ENCODE peak calls at places on chromosome 16, in six cellular contexts. O, Z, X, Y, V and A are unnamed samples.

GRCh38 chr16:54467398-54467797 is 180.8 kb upstream of the IRX3 start:
- DNase-seq in O (no peak), V (no peak), X (no peak), Z (no peak), Y (no peak), A (no peak)

GRCh38 chr16:80751167-80751566 is 53.2 kb downstream of the CDYL2 start:
- DNase-seq in Y (no peak), O (peak; percentile 47), V (no peak), Z (peak; percentile 17), X (no peak), A (no peak)

GRCh38 chr16:47156816-47157215 is 13.1 kb upstream of the NETO2 start:
- DNase-seq in X (no peak), Z (no peak), Y (no peak), O (no peak), V (no peak), A (no peak)

GRCh38 chr16:74297296-74297665 is 667 bp downstream of the PSMD7 start:
- DNase-seq in X (no peak), O (peak; percentile 19), Y (no peak), Z (peak; percentile 35), V (no peak), A (peak; percentile 55)

GRCh38 chr16:1310832-1311200 is 1.4 kb downstream of the UBE2I start:
- DNase-seq in V (no peak), X (no peak), Y (no peak), O (no peak), Z (no peak), A (peak; percentile 23)

GRCh38 chr16:3152273-3153076 is 17.6 kb downstream of the ZNF213 start:
- DNase-seq in Y (peak; percentile 96), V (peak; percentile 88), O (peak; percentile 90), X (peak; percentile 97), Z (peak; percentile 97), A (peak; percentile 92)

GRCh38 chr16:23274968-23275367 is 27.1 kb upstream of the SCNN1B start:
- DNase-seq in V (no peak), Y (no peak), X (peak; percentile 48), Z (peak; percentile 84), O (no peak), A (no peak)

GRCh38 chr16:11224096-11224893 is 31.7 kb downstream of the SOCS1 start:
- DNase-seq in Y (no peak), O (no peak), V (no peak), Z (peak; percentile 90), X (peak; percentile 81), A (no peak)

GRCh38 chr16:78596348-78596995 is 497.0 kb downstream of the WWOX start:
- DNase-seq in Y (no peak), V (no peak), O (no peak), Z (no peak), X (no peak), A (no peak)

GRCh38 chr16:86812363-86812970 is 234.1 kb downstream of the FOXL1 start:
- DNase-seq in Z (no peak), O (no peak), Y (no peak), V (no peak), X (no peak), A (no peak)

GRCh38 chr16:85213926-85214294 is 101.6 kb upstream of the CIBAR2 start:
- DNase-seq in V (no peak), Y (no peak), X (no peak), Z (no peak), O (no peak), A (no peak)

GRCh38 chr16:85209526-85210121 is 97.4 kb upstream of the CIBAR2 start:
- DNase-seq in O (no peak), Z (no peak), X (no peak), Y (no peak), V (no peak), A (no peak)

GRCh38 chr16:85210423-85211169 is 98.3 kb upstream of the CIBAR2 start:
- DNase-seq in O (peak; percentile 92), Z (no peak), Y (no peak), X (no peak), V (no peak), A (peak; percentile 89)

GRCh38 chr16:85208643-85209520 is 96.6 kb upstream of the CIBAR2 start:
- DNase-seq in O (no peak), X (no peak), Y (no peak), V (no peak), Z (no peak), A (no peak)

GRCh38 chr16:85211247-85211910 is 99.1 kb upstream of the CIBAR2 start:
- DNase-seq in O (no peak), Z (no peak), Y (no peak), X (no peak), V (no peak), A (peak; percentile 63)
- H3K4me1 ChIP-seq in O (peaks cover 44% of the 10 kb centered on the region), Z (no peaks in the 10 kb centered on the region), Y (peaks cover 15% of the 10 kb centered on the region), X (no peaks in the 10 kb centered on the region), V (peaks cover 15% of the 10 kb centered on the region), A (peaks cover 69% of the 10 kb centered on the region)

GRCh38 chr16:34802396-34802795 is 1343.0 kb downstream of the TP53TG3F start:
- DNase-seq in Z (no peak), X (no peak), V (no peak), O (no peak), Y (no peak), A (no peak)
- H2BK15ac ChIP-seq in Z (no peak overlapping the region), X (no peak overlapping the region), V (no peak overlapping the region), O (no peak overlapping the region), Y (no peak overlapping the region), A (no peak overlapping the region)

DNA sequence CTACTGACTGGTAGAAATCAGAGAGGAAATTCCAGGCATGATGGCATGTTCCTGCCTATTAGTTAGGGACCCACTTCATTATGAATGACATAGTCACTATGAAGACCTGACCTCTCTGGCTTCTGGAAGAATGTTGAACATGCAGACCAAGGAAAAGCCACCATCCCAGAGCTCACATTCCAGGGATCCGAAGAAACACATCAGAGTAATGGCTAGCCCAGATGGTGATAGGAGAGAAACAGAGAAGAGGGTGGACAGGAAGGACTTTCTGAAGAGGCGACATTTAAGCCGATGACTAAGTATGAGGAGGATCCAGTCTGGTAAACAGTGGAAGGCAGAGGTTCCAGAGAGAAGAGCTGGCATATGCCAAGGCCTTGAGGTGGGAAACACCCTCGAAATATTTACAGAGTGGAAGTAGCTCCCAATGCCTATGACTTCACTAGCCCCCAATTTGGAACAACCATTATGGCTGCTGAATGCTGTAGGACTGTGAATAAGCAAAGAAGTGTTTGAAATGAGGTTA is 216.2 kb downstream of the RBFOX1 start:
- DNase-seq in V (no peak), Y (no peak), X (no peak), Z (no peak), O (no peak), A (no peak)
- H2AK5ac ChIP-seq in V (no peak overlapping the region), Y (no peak overlapping the region), X (no peak overlapping the region), Z (no peak overlapping the region), O (no peak overlapping the region), A (no peak overlapping the region)

DNA sequence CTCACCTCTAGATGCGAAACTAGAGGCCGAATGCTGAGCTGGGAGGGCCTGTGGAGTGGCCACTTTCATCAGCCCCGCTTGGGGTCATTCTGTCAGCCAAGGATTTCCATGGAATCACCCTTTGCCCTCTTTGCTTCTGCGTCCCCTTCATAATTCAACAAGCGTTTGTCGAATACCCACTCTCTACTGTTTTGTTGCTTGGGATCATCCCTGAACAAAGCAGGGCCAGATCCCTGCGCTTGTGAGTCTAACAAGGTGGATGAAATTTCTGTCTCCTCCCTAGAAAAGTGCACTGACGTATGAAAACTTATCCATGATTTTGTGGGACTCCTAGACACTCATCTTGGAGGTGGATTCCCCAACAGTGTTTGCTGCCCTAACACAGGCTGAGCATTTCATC is 3.3 kb upstream of the SLC12A3 start:
- DNase-seq in O (no peak), Y (no peak), Z (no peak), X (no peak), V (no peak), A (no peak)
- H3K4me1 ChIP-seq in O (no peaks in the 10 kb centered on the region), Y (peaks cover 12% of the 10 kb centered on the region), Z (peaks cover 18% of the 10 kb centered on the region), X (no peaks in the 10 kb centered on the region), V (no peaks in the 10 kb centered on the region), A (peaks cover 14% of the 10 kb centered on the region)